ENCODE peak calls at places on chromosomes 13 and 19, in seven cellular contexts. B is WTC11; G is D721Med; I is midbrain; V is activated CD4-positive, alpha-beta T cell treated with anti-CD3 and anti-CD28 coated beads, Interleukin-2, amount 50 U/mL, for 48 hours; E is NCI-H1092; C is DND-41. J is an unnamed sample.

GRCh38 chr19:41521860-41522555 is 54.0 kb upstream of the CEACAM21 start:
- DNase-seq in B (peak), G (no peak), I (no peak), V (peak), E (no peak), C (no peak), J (peak)

GRCh38 chr19:1173160-1173844 is 766 bp downstream of the SBNO2 start:
- DNase-seq in B (peak), G (no peak), I (no peak), V (peak), E (no peak), C (peak), J (peak)

GRCh38 chr19:43741075-43741840 is 13.5 kb downstream of the SMG9 start:
- DNase-seq in B (no peak), G (no peak), I (no peak), V (no peak), E (no peak), C (no peak), J (no peak)

GRCh38 chr13:28429685-28430290 is 65.1 kb downstream of the FLT1 start:
- DNase-seq in B (peak), G (no peak), I (no peak), V (no peak), E (no peak), C (no peak), J (no peak)

GRCh38 chr13:112704634-112705145 is 14.9 kb downstream of the ATP11A start:
- DNase-seq in B (peak), G (peak), I (no peak), V (no peak), E (no peak), C (no peak), J (no peak)

GRCh38 chr19:658916-659839 is 3.8 kb downstream of the RNF126 start:
- DNase-seq in B (no peak), G (no peak), I (no peak), V (peak), E (no peak), C (no peak), J (no peak)

GRCh38 chr13:96710166-96710866 is 284.0 kb downstream of the OXGR1 start:
- DNase-seq in B (peak), G (no peak), I (no peak), V (no peak), E (no peak), C (no peak), J (no peak)

GRCh38 chr13:66780814-66781213 is 449.3 kb downstream of the PCDH9 start:
- DNase-seq in B (no peak), G (no peak), I (no peak), V (no peak), E (no peak), C (no peak), J (no peak)

GRCh38 chr19:10193666-10194499 is 870 bp downstream of the DNMT1 start:
- DNase-seq in B (peak), G (no peak), I (no peak), V (peak), E (no peak), C (no peak), J (no peak)

GRCh38 chr19:39825531-39826076 is 8.4 kb downstream of the DYRK1B start:
- DNase-seq in B (no peak), G (no peak), I (no peak), V (no peak), E (no peak), C (no peak), J (no peak)

GRCh38 chr13:49308104-49308875 is 60.6 kb downstream of the CDADC1 start:
- DNase-seq in B (no peak), G (no peak), I (peak), V (no peak), E (no peak), C (no peak), J (no peak)

GRCh38 chr13:113170503-113170902 is 12.1 kb downstream of the PROZ start:
- DNase-seq in B (no peak), G (no peak), I (no peak), V (no peak), E (no peak), C (no peak), J (no peak)

GRCh38 chr13:33272531-33273124 is 12.9 kb downstream of the STARD13 start:
- DNase-seq in B (no peak), G (no peak), I (no peak), V (no peak), E (no peak), C (no peak), J (no peak)

GRCh38 chr19:45368127-45368526 is 2.2 kb downstream of the ERCC2 start:
- DNase-seq in B (no peak), G (no peak), I (no peak), V (no peak), E (no peak), C (no peak), J (no peak)

GRCh38 chr13:95258619-95259194 is 42.5 kb downstream of the ABCC4 start:
- DNase-seq in B (no peak), G (no peak), I (no peak), V (no peak), E (no peak), C (no peak), J (no peak)

GRCh38 chr13:59774511-59774911 is 389.2 kb downstream of the DIAPH3 start:
- DNase-seq in B (no peak), G (no peak), I (no peak), V (no peak), E (no peak), C (no peak), J (peak)

GRCh38 chr13:109131698-109132257 is 502.4 kb downstream of the MYO16 start:
- DNase-seq in B (no peak), G (no peak), I (peak), V (no peak), E (no peak), C (peak), J (no peak)

GRCh38 chr19:1118999-1119398 is 15.2 kb downstream of the GPX4 start:
- DNase-seq in B (no peak), G (no peak), I (no peak), V (no peak), E (no peak), C (no peak), J (no peak)

GRCh38 chr19:4878491-4878968 is 11.1 kb upstream of the PLIN3 start:
- DNase-seq in B (peak), G (no peak), I (peak), V (peak), E (no peak), C (peak), J (no peak)

GRCh38 chr19:46859637-46860124 is 1.1 kb upstream of the ARHGAP35 start:
- DNase-seq in B (no peak), G (no peak), I (no peak), V (no peak), E (peak), C (no peak), J (no peak)

GRCh38 chr13:113445791-113446487 is 7.3 kb downstream of the ADPRHL1 start:
- DNase-seq in B (no peak), G (no peak), I (peak), V (no peak), E (no peak), C (peak), J (no peak)

GRCh38 chr19:3046621-3047306 is 15.5 kb downstream of the TLE5 start:
- DNase-seq in B (no peak), G (no peak), I (no peak), V (no peak), E (no peak), C (peak), J (no peak)

GRCh38 chr19:8095354-8095886 is 42.9 kb downstream of the CCL25 start:
- DNase-seq in B (no peak), G (no peak), I (no peak), V (no peak), E (no peak), C (no peak), J (no peak)

GRCh38 chr13:72643339-72643989 is 84.0 kb downstream of the MZT1 start:
- DNase-seq in B (peak), G (no peak), I (peak), V (peak), E (peak), C (peak), J (no peak)

GRCh38 chr13:25406377-25406776 is 34.6 kb downstream of the ATP8A2 start:
- DNase-seq in B (peak), G (no peak), I (no peak), V (no peak), E (peak), C (no peak), J (no peak)

GRCh38 chr13:112335135-112335534 is 41.0 kb upstream of the SPACA7 start:
- DNase-seq in B (no peak), G (no peak), I (no peak), V (no peak), E (no peak), C (no peak), J (no peak)